ENCODE peak calls at places on chromosomes 5 and 9, in six cellular contexts. H is BJ; W is CD4-positive, CD25-positive, alpha-beta regulatory T cell; J is IMR-90; K is bronchial epithelial cell; I is pancreas. G is an unnamed sample. For H3K36me3, the result is how much of the 10 kb centered on the place peaks cover.

GRCh38 chr9:107131108-107131799 is 151.8 kb upstream of the RAD23B start:
- DNase-seq in J (no peak), K (peak), I (no peak), H (no peak), W (no peak), G (no peak)

GRCh38 chr9:4229252-4229651 is 70.6 kb downstream of the GLIS3 start:
- DNase-seq in J (no peak), H (no peak), W (no peak), K (no peak), I (no peak), G (no peak)

GRCh38 chr5:89707891-89708290 is 701.7 kb downstream of the CETN3 start:
- DNase-seq in W (no peak), J (no peak), H (no peak), I (no peak), K (no peak), G (no peak)

GRCh38 chr5:57538341-57538955 is 55.8 kb upstream of the ACTBL2 start:
- DNase-seq in I (no peak), K (peak), H (peak), W (no peak), J (peak), G (peak)

GRCh38 chr5:86971034-86971511 is 296.6 kb upstream of the RASA1 start:
- DNase-seq in J (peak), H (no peak), K (peak), I (no peak), W (peak), G (peak)

GRCh38 chr9:111645806-111646205 is 14.7 kb downstream of the DNAJC25 start:
- DNase-seq in J (peak), I (peak), H (no peak), K (peak), W (no peak), G (no peak)

GRCh38 chr9:77495834-77496671 is 152.1 kb downstream of the GNA14 start:
- DNase-seq in H (peak), I (no peak), W (no peak), K (peak), J (peak), G (peak)

GRCh38 chr9:122015165-122015821 is 77.8 kb downstream of the TTLL11 start:
- DNase-seq in J (no peak), W (no peak), I (no peak), K (no peak), H (no peak), G (no peak)

GRCh38 chr9:94097788-94098413 is 13.6 kb downstream of the PTPDC1 start:
- DNase-seq in H (peak), W (no peak), K (peak), J (peak), I (no peak), G (peak)

GRCh38 chr5:168899264-168899663 is 320.1 kb upstream of the PANK3 start:
- DNase-seq in W (no peak), H (no peak), J (no peak), K (no peak), I (no peak), G (no peak)

GRCh38 chr5:65986050-65986451 is 59.7 kb downstream of the ERBIN start:
- DNase-seq in H (no peak), J (peak), K (peak), I (no peak), W (no peak), G (no peak)

GRCh38 chr9:112971415-112971814 is 40.6 kb downstream of the ZNF883 start:
- DNase-seq in W (peak), K (no peak), J (peak), I (peak), H (no peak), G (no peak)

GRCh38 chr5:172904643-172905345 is 54.4 kb upstream of the RPL26L1 start:
- DNase-seq in W (no peak), J (peak), H (no peak), K (peak), I (peak), G (peak)

GRCh38 chr5:141465351-141465750 is 10.4 kb upstream of the PCDHGC3 start:
- DNase-seq in K (no peak), I (no peak), H (no peak), W (no peak), J (peak), G (no peak)

GRCh38 chr5:179301376-179301775 is 43.9 kb downstream of the ADAMTS2 start:
- DNase-seq in J (no peak), I (no peak), H (no peak), K (no peak), W (no peak), G (no peak)

GRCh38 chr5:31664566-31664965 is 25.6 kb downstream of the PDZD2 start:
- DNase-seq in I (no peak), W (peak), K (peak), J (peak), H (no peak), G (no peak)

GRCh38 chr5:102590467-102590866 is 91.7 kb upstream of the SLCO6A1 start:
- DNase-seq in K (peak), W (no peak), I (no peak), J (no peak), H (no peak), G (no peak)

GRCh38 chr5:93438124-93438523 is 142.9 kb downstream of the NR2F1-AS1 start:
- DNase-seq in I (no peak), W (no peak), H (no peak), K (no peak), J (no peak), G (no peak)

GRCh38 chr5:137269886-137270285 is 229.2 kb downstream of the SPOCK1 start:
- DNase-seq in I (no peak), J (no peak), H (no peak), K (no peak), W (no peak), G (no peak)

GRCh38 chr9:81032831-81033230 is 656.5 kb downstream of the TLE1 start:
- DNase-seq in K (no peak), H (no peak), J (peak), W (no peak), I (no peak), G (no peak)

GRCh38 chr9:77224750-77225312 is 47.5 kb downstream of the VPS13A start:
- DNase-seq in J (peak), W (no peak), I (no peak), H (no peak), K (peak), G (no peak)

DNA sequence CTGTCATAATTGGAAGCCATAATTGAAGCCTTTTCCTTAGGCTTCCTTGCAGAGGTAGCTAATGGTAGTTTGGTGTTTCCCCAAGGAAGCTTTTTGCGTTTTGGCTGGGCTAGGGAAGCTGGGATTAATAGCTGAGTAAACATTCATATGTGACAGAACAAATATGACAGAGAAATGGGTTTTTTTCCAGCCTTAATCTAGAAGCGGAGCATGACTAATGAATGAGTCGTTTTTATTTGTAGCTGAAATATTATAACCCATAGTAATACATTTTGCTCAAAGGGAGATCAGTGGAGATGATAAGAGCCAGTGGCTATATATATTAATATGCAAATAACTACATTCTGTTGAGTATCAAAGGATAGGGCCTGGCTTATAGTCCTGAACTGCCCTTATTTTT is 17.1 kb downstream of the HMGXB3 start:
- DNase-seq in H (no peak), W (no peak), K (peak), I (no peak), J (peak), G (no peak)
- H3K36me3 ChIP-seq in H (under half), W (half or more), K (under half), I (under half), J (under half), G (half or more)

DNA sequence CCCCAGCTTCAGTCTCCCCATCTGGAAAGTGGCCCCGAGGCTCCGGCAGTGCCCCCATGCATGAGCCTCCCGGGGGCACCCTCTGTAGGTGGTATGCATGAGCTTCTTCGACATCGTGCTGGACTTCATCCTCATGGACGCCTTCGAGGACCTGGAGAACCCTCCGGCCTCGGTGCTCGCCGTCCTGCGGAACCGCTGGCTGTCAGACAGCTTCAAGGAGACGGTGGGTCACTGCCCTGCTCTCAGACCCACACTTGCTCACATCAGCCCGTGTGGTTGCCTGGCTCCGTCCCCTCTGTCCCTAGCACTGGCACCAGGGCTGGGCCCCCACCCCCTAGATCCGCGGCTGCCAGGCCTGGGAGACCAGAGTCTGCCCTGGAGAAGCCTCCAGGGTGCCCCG is 12.8 kb upstream of the DOLPP1 start:
- DNase-seq in J (no peak), H (no peak), K (no peak), W (no peak), I (no peak), G (no peak)
- H3K36me3 ChIP-seq in J (under half), H (under half), K (under half), W (under half), I (under half), G (under half)

GRCh38 chr9:130689937-130690700 is 3.5 kb upstream of the EXOSC2 start:
- DNase-seq in H (peak), I (peak), W (peak), K (peak), J (peak), G (peak)

GRCh38 chr9:130688070-130688469 is 5.5 kb upstream of the EXOSC2 start:
- DNase-seq in J (no peak), I (no peak), K (no peak), W (peak), H (no peak), G (no peak)

GRCh38 chr9:130692365-130692764 is 1.2 kb upstream of the EXOSC2 start:
- DNase-seq in J (no peak), W (no peak), H (no peak), K (no peak), I (peak), G (no peak)

GRCh38 chr9:130687615-130688014 is 6.0 kb upstream of the EXOSC2 start:
- DNase-seq in I (no peak), J (no peak), W (no peak), H (no peak), K (no peak), G (no peak)

DNA sequence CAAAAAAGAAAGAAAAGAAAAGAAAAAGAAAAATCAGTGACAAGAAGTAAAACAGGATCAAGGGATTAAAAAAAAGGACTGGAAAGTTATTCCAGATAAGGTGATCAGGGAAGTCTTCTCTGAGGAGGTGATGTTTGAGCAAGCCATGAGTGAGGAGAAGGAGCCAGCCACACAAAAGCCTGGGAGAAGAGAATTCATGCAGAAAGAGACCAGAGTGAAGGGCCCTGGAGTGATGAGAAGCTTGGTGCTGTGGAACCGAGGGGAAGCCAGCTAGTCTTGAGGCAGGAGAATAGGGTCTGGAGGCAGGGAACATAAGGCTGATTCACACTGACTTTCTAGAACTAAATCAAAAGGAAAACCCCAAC is 4.0 kb upstream of the EXOSC2 start:
- DNase-seq in I (no peak), W (no peak), K (no peak), J (no peak), H (no peak), G (no peak)
- H3K36me3 ChIP-seq in I (under half), W (under half), K (under half), J (under half), H (under half), G (under half)

DNA sequence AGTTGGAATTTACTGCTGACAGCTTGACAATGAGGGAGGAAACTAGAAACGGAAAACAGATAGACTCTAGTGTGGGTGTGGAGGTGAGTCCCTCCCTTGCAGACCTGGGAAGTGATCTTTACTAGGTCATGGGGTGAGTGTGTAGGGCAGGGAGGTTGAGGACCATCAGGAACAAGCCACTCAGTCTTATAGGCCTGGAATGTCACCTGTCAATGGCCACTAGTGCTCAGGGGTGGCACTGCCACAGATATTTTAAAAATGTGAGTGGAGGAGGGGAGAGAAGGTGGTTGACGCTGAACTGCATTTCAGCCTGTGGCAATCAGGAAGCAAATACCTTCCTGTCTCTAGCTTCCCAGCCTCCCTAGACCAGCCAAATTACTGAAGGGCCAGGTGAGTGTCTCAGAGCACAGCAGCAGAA is 9.0 kb downstream of the OR2S2 start:
- DNase-seq in H (no peak), W (no peak), J (no peak), I (no peak), K (no peak), G (no peak)
- H3K36me3 ChIP-seq in H (under half), W (under half), J (under half), I (under half), K (under half), G (under half)

DNA sequence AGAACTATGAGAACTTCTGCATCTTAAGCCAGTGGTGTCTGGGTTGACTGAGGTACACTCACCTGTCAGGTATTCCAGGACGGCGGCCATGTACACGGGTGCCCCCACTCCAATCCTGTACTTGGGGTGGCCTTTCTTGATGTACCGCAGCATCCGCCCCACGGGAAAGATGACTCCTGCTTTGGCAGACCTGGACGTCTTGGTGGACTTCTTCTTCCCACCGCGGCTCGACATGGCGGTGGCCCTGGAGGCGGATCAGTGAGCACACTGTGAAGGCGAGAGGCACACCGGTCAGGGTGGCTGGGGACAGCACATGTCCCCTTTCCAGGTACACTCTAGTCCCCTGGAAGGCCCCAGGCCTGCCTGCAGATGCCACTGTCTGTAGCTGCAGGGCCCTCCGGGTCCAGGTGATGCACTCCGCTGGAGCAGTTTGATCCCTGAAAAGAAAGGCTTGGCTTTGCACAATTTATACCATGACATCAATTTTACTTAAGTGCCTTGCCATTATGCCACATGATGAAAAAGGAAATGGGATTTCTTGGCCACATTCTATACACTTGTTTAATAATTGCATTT is 10.1 kb downstream of the MACROH2A1 start:
- DNase-seq in K (no peak), I (no peak), H (no peak), W (no peak), J (no peak), G (no peak)
- H3K36me3 ChIP-seq in K (under half), I (under half), H (under half), W (half or more), J (under half), G (half or more)

DNA sequence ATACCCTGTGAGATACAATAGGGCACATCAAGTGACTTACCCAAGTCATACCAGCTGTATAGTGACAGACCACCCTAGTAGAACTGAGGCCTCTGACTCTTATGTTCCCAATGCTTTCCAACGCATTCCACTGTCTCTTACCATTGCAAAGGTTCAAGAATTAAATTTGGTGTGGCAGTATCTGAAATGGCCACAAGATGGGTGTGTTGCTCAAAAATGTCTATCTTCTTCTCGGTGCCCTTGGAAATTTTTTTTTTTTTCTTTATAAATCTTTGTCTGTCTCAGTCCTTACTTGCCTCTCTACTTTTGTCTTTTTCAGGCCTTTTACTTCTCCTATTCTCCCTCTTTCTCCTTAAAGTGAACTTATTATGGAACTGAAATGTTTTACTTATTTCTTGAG is 48.4 kb downstream of the GPR21 start:
- DNase-seq in H (no peak), I (no peak), W (peak), K (peak), J (peak), G (peak)
- H3K36me3 ChIP-seq in H (under half), I (under half), W (half or more), K (under half), J (under half), G (under half)